ENCODE peak calls at places on chromosome 5, in ten cellular contexts. J, Q, T, S, R, D, Y, H, B and Z are unnamed samples.

GRCh38 chr5:91059409-91059808 is 323.7 kb downstream of the ARRDC3 start:
- DNase-seq in J (no peak), Q (no peak), T (no peak), S (no peak), R (no peak), D (no peak), Y (no peak), H (no peak), B (no peak), Z (no peak)

GRCh38 chr5:55062039-55062779 is 38.2 kb downstream of the GZMK start:
- DNase-seq in J (no peak), Q (no peak), T (no peak), S (no peak), R (no peak), D (no peak), Y (no peak), H (peak), B (no peak), Z (no peak)

GRCh38 chr5:95781101-95781583 is 41.4 kb downstream of the GLRX start:
- DNase-seq in J (peak), Q (peak), T (peak), S (peak), R (peak), D (peak), Y (peak), H (peak), B (peak), Z (peak)

GRCh38 chr5:62093981-62094380 is 212.0 kb upstream of the KIF2A start:
- DNase-seq in J (no peak), Q (no peak), T (no peak), S (peak), R (peak), D (peak), Y (no peak), H (no peak), B (peak), Z (peak)

GRCh38 chr5:169084775-169085566 is 216.0 kb downstream of the SLIT3 start:
- DNase-seq in J (no peak), Q (no peak), T (no peak), S (no peak), R (no peak), D (no peak), Y (no peak), H (no peak), B (no peak), Z (no peak)

GRCh38 chr5:176806137-176806536 is 4.2 kb upstream of the UNC5A start:
- DNase-seq in J (no peak), Q (no peak), T (peak), S (peak), R (peak), D (peak), Y (no peak), H (no peak), B (no peak), Z (no peak)

GRCh38 chr5:395921-396714 is 46.9 kb upstream of the EXOC3 start:
- DNase-seq in J (no peak), Q (peak), T (no peak), S (no peak), R (no peak), D (no peak), Y (no peak), H (peak), B (no peak), Z (no peak)

GRCh38 chr5:12920527-12920926 is 1016.3 kb upstream of the CTNND2 start:
- DNase-seq in J (no peak), Q (no peak), T (no peak), S (no peak), R (no peak), D (no peak), Y (no peak), H (no peak), B (no peak), Z (no peak)

GRCh38 chr5:141637266-141637692 is 482 bp downstream of the RELL2 start:
- DNase-seq in J (no peak), Q (peak), T (peak), S (no peak), R (no peak), D (no peak), Y (no peak), H (peak), B (peak), Z (no peak)

GRCh38 chr5:135326296-135327240 is 72.5 kb downstream of the MACROH2A1 start:
- DNase-seq in J (no peak), Q (no peak), T (peak), S (no peak), R (no peak), D (no peak), Y (no peak), H (no peak), B (no peak), Z (no peak)

GRCh38 chr5:35316611-35317307 is 86.5 kb upstream of the PRLR start:
- DNase-seq in J (no peak), Q (no peak), T (no peak), S (peak), R (no peak), D (no peak), Y (peak), H (no peak), B (no peak), Z (no peak)

GRCh38 chr5:179836225-179837019 is 15.7 kb downstream of the SQSTM1 start:
- DNase-seq in J (no peak), Q (no peak), T (no peak), S (peak), R (no peak), D (peak), Y (no peak), H (no peak), B (no peak), Z (no peak)

GRCh38 chr5:145775411-145775810 is 59.7 kb downstream of the PRELID2 start:
- DNase-seq in J (no peak), Q (no peak), T (no peak), S (no peak), R (peak), D (peak), Y (no peak), H (no peak), B (no peak), Z (no peak)

GRCh38 chr5:59346987-59347386 is 546.5 kb downstream of the PDE4D start:
- DNase-seq in J (no peak), Q (no peak), T (no peak), S (no peak), R (no peak), D (no peak), Y (no peak), H (no peak), B (no peak), Z (no peak)

GRCh38 chr5:127899214-127899610 is 184.4 kb upstream of the SLC12A2 start:
- DNase-seq in J (no peak), Q (no peak), T (no peak), S (peak), R (peak), D (no peak), Y (no peak), H (no peak), B (no peak), Z (no peak)

GRCh38 chr5:59863777-59864176 is 29.7 kb downstream of the PDE4D start:
- DNase-seq in J (no peak), Q (no peak), T (no peak), S (peak), R (no peak), D (peak), Y (no peak), H (no peak), B (no peak), Z (no peak)

GRCh38 chr5:147689436-147689835 is 93.1 kb downstream of the JAKMIP2 start:
- DNase-seq in J (no peak), Q (no peak), T (no peak), S (no peak), R (no peak), D (no peak), Y (no peak), H (no peak), B (no peak), Z (no peak)

GRCh38 chr5:15500326-15500958 is 462 bp downstream of the FBXL7 start:
- DNase-seq in J (peak), Q (peak), T (peak), S (peak), R (peak), D (peak), Y (no peak), H (peak), B (peak), Z (no peak)

GRCh38 chr5:9653811-9654210 is 23.7 kb upstream of the TAS2R1 start:
- DNase-seq in J (no peak), Q (no peak), T (no peak), S (peak), R (peak), D (peak), Y (peak), H (no peak), B (no peak), Z (peak)

GRCh38 chr5:128825826-128826225 is 139.5 kb upstream of the SLC27A6 start:
- DNase-seq in J (no peak), Q (no peak), T (no peak), S (peak), R (peak), D (peak), Y (no peak), H (no peak), B (no peak), Z (no peak)

GRCh38 chr5:131379723-131380122 is 115.9 kb downstream of the CDC42SE2 start:
- DNase-seq in J (no peak), Q (no peak), T (no peak), S (no peak), R (peak), D (peak), Y (peak), H (no peak), B (no peak), Z (no peak)

GRCh38 chr5:132491368-132492364 is 1.1 kb upstream of the IRF1 start:
- DNase-seq in J (no peak), Q (no peak), T (peak), S (no peak), R (no peak), D (no peak), Y (no peak), H (no peak), B (no peak), Z (no peak)

GRCh38 chr5:143837306-143837848 is 25.4 kb downstream of the HMHB1 start:
- DNase-seq in J (no peak), Q (no peak), T (no peak), S (peak), R (peak), D (peak), Y (peak), H (no peak), B (no peak), Z (peak)

GRCh38 chr5:73892806-73893205 is 266.8 kb downstream of the ARHGEF28 start:
- DNase-seq in J (no peak), Q (no peak), T (no peak), S (peak), R (peak), D (peak), Y (no peak), H (no peak), B (no peak), Z (peak)

GRCh38 chr5:29089591-29090141 is 2051.3 kb upstream of the CDH9 start:
- DNase-seq in J (no peak), Q (no peak), T (no peak), S (no peak), R (no peak), D (no peak), Y (no peak), H (no peak), B (no peak), Z (no peak)

GRCh38 chr5:155938051-155938450 is 388.9 kb upstream of the SGCD start:
- DNase-seq in J (no peak), Q (no peak), T (no peak), S (no peak), R (no peak), D (no peak), Y (no peak), H (no peak), B (no peak), Z (no peak)

GRCh38 chr5:111099058-111099778 is 7.1 kb downstream of the WDR36 start:
- DNase-seq in J (no peak), Q (no peak), T (no peak), S (peak), R (peak), D (no peak), Y (no peak), H (no peak), B (no peak), Z (no peak)

GRCh38 chr5:177958696-177959095 is 37.3 kb downstream of the PROP1 start:
- DNase-seq in J (no peak), Q (no peak), T (peak), S (no peak), R (no peak), D (no peak), Y (no peak), H (no peak), B (no peak), Z (no peak)

GRCh38 chr5:156527611-156528010 is 200.6 kb downstream of the SGCD start:
- DNase-seq in J (no peak), Q (no peak), T (no peak), S (no peak), R (no peak), D (no peak), Y (no peak), H (no peak), B (no peak), Z (no peak)

GRCh38 chr5:42349163-42349562 is 74.1 kb upstream of the GHR start:
- DNase-seq in J (no peak), Q (no peak), T (no peak), S (no peak), R (no peak), D (no peak), Y (no peak), H (no peak), B (no peak), Z (no peak)

GRCh38 chr5:39995990-39996389 is 571.2 kb upstream of the DAB2 start:
- DNase-seq in J (no peak), Q (no peak), T (no peak), S (no peak), R (no peak), D (no peak), Y (no peak), H (no peak), B (no peak), Z (no peak)

GRCh38 chr5:84816746-84817547 is 432.3 kb upstream of the EDIL3 start:
- DNase-seq in J (no peak), Q (no peak), T (no peak), S (peak), R (peak), D (no peak), Y (no peak), H (no peak), B (no peak), Z (no peak)

GRCh38 chr5:126354012-126354856 is 69.0 kb upstream of the GRAMD2B start:
- DNase-seq in J (no peak), Q (no peak), T (no peak), S (peak), R (peak), D (peak), Y (peak), H (no peak), B (no peak), Z (peak)
- TF ChIP-seq CTCF in J (peak), Q (peak), T (no peak), S (peak), R (peak), D (peak), Y (no peak), H (no peak), B (peak), Z (peak)

DNA sequence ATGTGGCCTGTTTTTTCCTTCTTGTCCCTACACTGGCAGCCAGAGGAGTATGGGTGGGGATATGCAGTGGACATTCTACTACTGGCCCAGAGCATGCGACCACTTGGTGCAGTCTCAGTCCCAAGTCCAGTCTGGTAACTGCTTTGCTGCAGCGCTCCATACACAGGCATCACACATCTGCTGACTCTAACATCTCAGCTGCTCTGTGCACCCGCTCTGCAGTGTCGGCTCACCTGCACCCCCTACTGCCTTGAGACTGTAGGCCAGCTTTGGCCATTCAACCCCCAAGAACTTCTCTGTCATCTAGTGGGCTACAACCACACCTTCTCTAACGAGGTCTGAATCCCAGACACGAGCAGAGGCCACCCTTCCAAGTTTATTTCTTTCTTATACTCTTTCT is 46.4 kb upstream of the SLCO6A1 start:
- DNase-seq in J (no peak), Q (no peak), T (peak), S (no peak), R (peak), D (no peak), Y (no peak), H (no peak), B (no peak), Z (no peak)
- TF ChIP-seq CTCF in J (no peak), Q (no peak), T (peak), S (peak), R (peak), D (peak), Y (peak), H (no peak), B (peak), Z (no peak)

GRCh38 chr5:171637811-171638210 is 147.8 kb upstream of the SMIM23 start:
- DNase-seq in J (no peak), Q (no peak), T (no peak), S (no peak), R (no peak), D (no peak), Y (no peak), H (no peak), B (no peak), Z (no peak)

GRCh38 chr5:171633776-171634470 is 151.7 kb upstream of the SMIM23 start:
- DNase-seq in J (no peak), Q (no peak), T (no peak), S (no peak), R (no peak), D (no peak), Y (no peak), H (no peak), B (no peak), Z (no peak)

GRCh38 chr5:171632618-171633017 is 153.0 kb upstream of the SMIM23 start:
- DNase-seq in J (no peak), Q (no peak), T (no peak), S (no peak), R (no peak), D (no peak), Y (no peak), H (no peak), B (no peak), Z (no peak)

GRCh38 chr5:171635028-171635427 is 150.6 kb upstream of the SMIM23 start:
- DNase-seq in J (no peak), Q (no peak), T (no peak), S (no peak), R (no peak), D (no peak), Y (no peak), H (no peak), B (no peak), Z (no peak)

GRCh38 chr5:171635846-171636245 is 149.8 kb upstream of the SMIM23 start:
- DNase-seq in J (no peak), Q (no peak), T (no peak), S (no peak), R (no peak), D (no peak), Y (no peak), H (no peak), B (no peak), Z (no peak)
- TF ChIP-seq CTCF in J (no peak), Q (no peak), T (no peak), S (no peak), R (no peak), D (no peak), Y (no peak), H (no peak), B (no peak), Z (no peak)

DNA sequence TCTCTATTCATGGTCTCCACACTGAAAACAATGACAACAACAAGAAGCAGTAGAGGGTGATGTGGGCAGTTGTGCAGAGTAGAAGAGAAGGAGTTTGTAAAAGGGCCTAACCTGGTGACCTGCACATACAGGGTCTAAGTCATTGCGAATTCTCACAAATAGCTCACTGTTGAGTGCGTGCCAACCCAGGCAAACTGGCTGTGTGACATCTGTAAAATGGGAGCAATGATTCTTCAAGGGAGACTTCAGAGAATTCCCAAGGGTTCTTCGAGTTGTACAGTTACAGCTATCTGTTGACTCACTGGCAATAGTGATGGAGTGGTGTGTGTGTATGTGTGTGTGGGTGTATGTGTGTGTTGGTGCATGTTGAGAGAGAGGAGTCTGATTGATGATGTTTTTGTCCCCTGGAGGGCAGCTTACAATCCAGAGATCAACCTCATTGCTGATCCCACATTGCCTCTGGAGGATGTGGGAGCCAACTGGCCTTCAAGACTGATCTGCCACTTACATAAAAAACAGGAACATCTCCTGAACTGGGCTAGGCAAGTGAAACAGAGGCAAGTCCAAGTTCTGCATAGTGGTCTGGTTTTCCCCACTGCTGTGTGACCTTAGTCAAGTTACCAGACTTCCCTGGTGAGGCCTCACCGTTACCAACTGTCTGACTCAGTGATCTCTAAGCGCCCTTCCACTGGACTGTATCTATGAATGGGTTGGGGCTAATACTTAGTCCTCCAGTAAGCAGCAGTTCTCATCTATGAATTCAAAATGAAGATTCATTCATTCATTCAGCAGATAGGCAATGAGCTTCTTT is 3.1 kb downstream of the FAT2 start:
- DNase-seq in J (no peak), Q (no peak), T (no peak), S (peak), R (no peak), D (no peak), Y (no peak), H (no peak), B (no peak), Z (no peak)
- TF ChIP-seq CTCF in J (no peak), Q (no peak), T (no peak), S (no peak), R (no peak), D (no peak), Y (no peak), H (no peak), B (no peak), Z (no peak)

DNA sequence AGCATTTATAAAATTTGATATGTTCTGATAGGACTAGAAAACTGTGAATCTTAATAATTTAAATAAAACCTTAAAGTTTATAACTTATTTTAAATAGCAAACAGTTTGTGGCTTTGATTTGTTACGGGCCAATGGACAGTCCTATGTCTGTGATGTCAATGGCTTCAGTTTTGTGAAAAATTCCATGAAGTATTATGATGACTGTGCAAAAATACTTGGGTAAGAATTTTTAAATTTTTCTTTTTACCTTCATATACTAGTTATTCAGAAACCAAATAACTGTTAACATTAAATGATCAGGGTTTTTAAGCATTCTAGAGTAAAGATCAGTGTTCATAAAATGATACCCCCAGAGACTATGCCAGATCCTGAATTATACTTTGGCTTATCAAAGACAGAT is 31.1 kb downstream of the PPIP5K2 start:
- DNase-seq in J (no peak), Q (no peak), T (no peak), S (no peak), R (no peak), D (no peak), Y (no peak), H (no peak), B (no peak), Z (no peak)
- TF ChIP-seq CTCF in J (no peak), Q (no peak), T (no peak), S (no peak), R (no peak), D (no peak), Y (no peak), H (no peak), B (no peak), Z (no peak)